ENCODE peak calls at places on chromosomes 3 and 15, in four cellular contexts. J is K562, O is HepG2, P is IMR-90. K is an unnamed sample.

GRCh38 chr3:106533097-106533496 is 664.3 kb upstream of the CBLB start:
- DNase-seq in J (no peak), O (no peak), P (no peak), K (no peak)

GRCh38 chr3:4772171-4772804 is 206.9 kb upstream of the BHLHE40 start:
- DNase-seq in J (peak), O (no peak), P (peak), K (no peak)

GRCh38 chr15:91555307-91555706 is 298.2 kb upstream of the SLCO3A1 start:
- DNase-seq in J (no peak), O (no peak), P (peak), K (peak)

GRCh38 chr3:197224034-197224444 is 74.4 kb downstream of the DLG1 start:
- DNase-seq in J (peak), O (peak), P (peak), K (peak)

GRCh38 chr15:101296418-101297405 is 1.7 kb upstream of the SNRPA1 start:
- DNase-seq in J (no peak), O (no peak), P (peak), K (no peak)

GRCh38 chr3:194267744-194268658 is 83.1 kb downstream of the CPN2 start:
- DNase-seq in J (no peak), O (peak), P (peak), K (no peak)

GRCh38 chr15:70035719-70036077 is 62.0 kb downstream of the TLE3 start:
- DNase-seq in J (no peak), O (no peak), P (no peak), K (no peak)

GRCh38 chr15:60844431-60845174 is 365.7 kb upstream of the ICE2 start:
- DNase-seq in J (no peak), O (no peak), P (no peak), K (no peak)

GRCh38 chr3:153855772-153856171 is 265.4 kb upstream of the ARHGEF26 start:
- DNase-seq in J (peak), O (peak), P (no peak), K (no peak)

GRCh38 chr3:137204409-137204808 is 246.6 kb downstream of the IL20RB start:
- DNase-seq in J (no peak), O (no peak), P (no peak), K (no peak)

GRCh38 chr15:81400640-81401236 is 26.7 kb upstream of the TMC3 start:
- DNase-seq in J (peak), O (peak), P (peak), K (peak)

GRCh38 chr15:59208850-59209249 is 2.2 kb downstream of the LDHAL6B start:
- DNase-seq in J (no peak), O (no peak), P (no peak), K (no peak)

GRCh38 chr3:170714151-170714550 is 128.3 kb upstream of the SLC7A14 start:
- DNase-seq in J (no peak), O (no peak), P (peak), K (no peak)

GRCh38 chr3:197000211-197000610 is 29.4 kb downstream of the MELTF start:
- DNase-seq in J (no peak), O (no peak), P (peak), K (no peak)

GRCh38 chr3:155079795-155080546 is at the start of gene MME:
- DNase-seq in J (peak), O (no peak), P (peak), K (no peak)

GRCh38 chr3:95707268-95707667 is 1107.1 kb upstream of the EPHA6 start:
- DNase-seq in J (no peak), O (no peak), P (no peak), K (no peak)

GRCh38 chr3:95711789-95712188 is 1102.6 kb upstream of the EPHA6 start:
- DNase-seq in J (no peak), O (no peak), P (no peak), K (no peak)

DNA sequence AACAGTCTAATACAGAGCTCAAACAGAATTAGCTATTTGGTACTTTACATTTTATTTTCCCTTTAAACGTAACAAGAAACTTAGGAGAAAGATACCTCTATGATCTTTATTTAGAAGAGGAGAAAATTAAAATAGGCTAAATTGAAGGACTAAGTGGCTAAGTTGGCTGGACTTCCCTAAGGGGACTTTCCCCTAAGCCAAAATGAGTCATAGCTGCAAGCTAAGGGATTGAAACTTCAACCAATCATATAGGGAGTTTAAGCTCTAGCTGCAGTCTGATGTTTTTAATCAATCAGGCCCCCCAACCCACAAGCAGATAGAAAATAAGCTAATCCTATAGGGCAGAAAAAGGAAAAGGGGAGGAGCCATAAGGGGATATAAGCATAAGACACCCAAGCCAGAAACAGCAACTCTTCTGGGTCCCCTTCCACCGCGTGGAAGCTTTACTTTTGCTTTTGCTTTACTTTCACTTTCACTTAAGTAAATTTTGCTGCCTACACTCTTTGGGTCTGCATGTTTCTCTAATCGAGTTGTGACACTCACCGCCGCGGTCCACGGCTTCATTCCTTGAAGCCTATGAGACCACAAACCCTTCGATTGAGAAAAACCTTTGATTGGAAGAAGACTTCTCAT is 1108.5 kb upstream of the EPHA6 start:
- DNase-seq in J (no peak), O (peak), P (no peak), K (no peak)
- TF ChIP-seq RFX5 in J (no peak), O (no peak), P (no peak), K (no peak)

GRCh38 chr15:57969355-57969754 is 96.2 kb downstream of the ALDH1A2 start:
- DNase-seq in J (no peak), O (no peak), P (no peak), K (no peak)

GRCh38 chr15:57973534-57973933 is 92.0 kb downstream of the ALDH1A2 start:
- DNase-seq in J (no peak), O (no peak), P (no peak), K (no peak)

DNA sequence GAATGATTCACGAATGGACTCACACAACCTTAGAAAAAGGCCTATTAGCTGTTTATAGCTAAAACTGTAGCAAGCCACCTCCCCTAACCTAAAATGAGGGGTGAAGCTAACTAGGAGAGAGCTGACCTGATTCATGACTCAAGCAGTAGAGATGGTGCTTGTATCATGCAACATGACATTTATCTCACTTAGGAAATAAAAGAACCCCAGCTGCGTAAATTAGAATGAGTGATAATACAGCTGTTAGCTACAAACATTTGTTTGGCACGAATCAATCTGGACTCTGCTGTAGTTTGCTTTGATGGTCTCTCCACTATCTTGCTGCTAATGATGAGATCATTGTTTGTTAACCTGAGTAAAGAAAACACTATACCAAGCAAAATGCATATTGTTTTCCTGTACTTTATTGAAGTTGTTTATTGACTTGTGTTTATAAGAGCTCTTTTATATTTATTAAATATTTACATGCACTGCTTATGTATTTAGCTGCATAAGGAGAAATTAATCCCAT is 92.7 kb downstream of the ALDH1A2 start:
- DNase-seq in J (no peak), O (no peak), P (no peak), K (no peak)
- TF ChIP-seq RFX5 in J (no peak), O (no peak), P (no peak), K (no peak)

GRCh38 chr15:88658972-88659931 is 20.4 kb downstream of the ISG20 start:
- DNase-seq in J (no peak), O (no peak), P (peak), K (no peak)

GRCh38 chr15:88661041-88661765 is 22.4 kb downstream of the ISG20 start:
- DNase-seq in J (no peak), O (no peak), P (peak), K (no peak)

GRCh38 chr15:88663216-88663615 is 24.4 kb downstream of the ISG20 start:
- DNase-seq in J (no peak), O (no peak), P (no peak), K (no peak)

GRCh38 chr15:88661766-88662556 is 23.1 kb downstream of the ISG20 start:
- DNase-seq in J (no peak), O (no peak), P (peak), K (no peak)

DNA sequence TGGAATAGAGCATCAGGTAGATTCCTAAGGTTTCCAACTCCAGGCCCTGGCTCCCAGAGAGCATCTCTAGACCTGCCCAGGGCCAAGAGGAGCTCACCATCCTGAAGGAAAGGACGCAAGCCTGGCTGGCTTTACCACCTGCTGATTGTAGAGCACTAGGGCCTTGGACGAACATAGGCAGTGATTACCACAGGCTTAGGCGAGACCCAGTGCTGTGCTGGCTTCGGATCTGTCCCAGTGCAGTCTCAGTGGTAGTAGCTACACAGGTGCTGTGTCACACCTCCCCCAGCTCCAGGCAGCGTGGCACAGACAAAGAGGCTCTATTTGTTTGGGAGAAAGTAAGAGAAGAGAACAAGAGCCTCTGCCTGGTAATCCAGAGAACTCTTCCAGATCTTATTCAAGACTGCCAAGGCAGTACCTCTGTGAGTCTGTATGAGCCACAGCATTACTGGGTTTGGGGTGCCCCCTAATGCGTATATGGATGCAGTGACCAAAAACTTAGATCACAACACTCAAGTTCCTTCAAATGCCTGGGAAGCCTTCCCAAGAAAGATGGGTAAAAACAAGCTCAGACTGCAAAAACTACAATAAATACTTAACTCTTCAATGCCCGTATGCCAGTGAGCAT is 25.4 kb downstream of the ISG20 start:
- DNase-seq in J (no peak), O (no peak), P (no peak), K (no peak)
- TF ChIP-seq RFX5 in J (no peak), O (no peak), P (no peak), K (no peak)

GRCh38 chr15:39188930-39189329 is 391.9 kb upstream of the THBS1 start:
- DNase-seq in J (no peak), O (peak), P (peak), K (peak)
- TF ChIP-seq RFX5 in J (no peak), O (no peak), P (no peak), K (no peak)

GRCh38 chr15:42220216-42220615 is 12.1 kb upstream of the VPS39 start:
- DNase-seq in J (no peak), O (no peak), P (no peak), K (no peak)
- TF ChIP-seq RFX5 in J (no peak), O (no peak), P (no peak), K (no peak)

DNA sequence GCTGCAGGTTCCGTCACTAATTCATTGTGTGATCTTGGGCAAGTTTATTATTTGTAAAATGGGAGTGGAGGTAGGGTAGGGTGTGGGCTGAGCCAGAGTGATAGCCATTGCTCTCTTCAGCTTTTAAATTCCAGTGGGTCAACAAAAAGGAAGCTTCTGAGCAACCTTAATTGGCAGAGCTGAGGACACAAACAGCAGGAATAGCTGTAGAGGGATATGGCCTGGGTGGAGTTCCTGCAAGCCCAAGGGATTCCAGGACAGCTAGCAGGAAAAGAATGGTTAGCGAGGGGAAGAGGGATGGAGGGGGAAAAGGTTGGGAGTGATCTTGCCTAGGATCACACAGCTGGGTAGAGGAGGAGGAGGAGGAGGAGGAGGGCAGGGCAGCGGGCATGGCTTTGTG is 11.4 kb downstream of the CCK start:
- DNase-seq in J (no peak), O (no peak), P (no peak), K (no peak)
- TF ChIP-seq RFX5 in J (no peak), O (no peak), P (no peak), K (no peak)

DNA sequence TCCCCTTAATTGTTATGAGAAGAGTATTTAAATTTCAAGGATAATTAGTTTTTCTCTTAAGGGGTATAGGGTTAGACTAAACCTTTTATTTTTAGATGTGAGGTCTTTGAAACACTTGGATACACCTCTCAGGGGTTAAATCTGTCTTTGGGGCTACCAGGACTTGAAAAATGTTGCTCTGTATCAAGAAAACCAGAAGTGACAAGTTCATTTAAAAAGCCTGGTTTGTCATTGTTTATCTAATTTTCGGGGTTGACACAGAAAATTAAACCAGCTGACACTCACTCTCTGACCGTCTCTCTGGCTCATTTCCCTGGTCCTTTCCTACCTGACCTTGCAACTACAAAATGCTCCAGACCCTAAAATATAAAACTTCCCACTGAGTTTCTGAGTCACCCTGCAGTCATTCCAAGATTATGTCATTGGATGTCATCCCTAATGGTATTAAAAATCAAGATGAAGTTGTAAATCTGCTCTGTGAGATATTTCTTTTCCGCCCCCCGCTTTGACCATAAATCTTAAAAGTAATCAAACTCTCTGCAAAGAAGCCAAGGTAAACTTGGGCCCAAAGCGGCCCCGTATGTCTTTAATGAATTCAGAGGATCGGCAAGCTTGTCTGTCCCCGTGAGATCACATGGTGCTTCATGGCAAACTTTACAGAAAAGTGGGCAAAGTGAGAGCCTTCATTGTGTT is 32.9 kb upstream of the SKOR1 start:
- DNase-seq in J (no peak), O (no peak), P (no peak), K (no peak)
- TF ChIP-seq RFX5 in J (no peak), O (no peak), P (no peak), K (no peak)

DNA sequence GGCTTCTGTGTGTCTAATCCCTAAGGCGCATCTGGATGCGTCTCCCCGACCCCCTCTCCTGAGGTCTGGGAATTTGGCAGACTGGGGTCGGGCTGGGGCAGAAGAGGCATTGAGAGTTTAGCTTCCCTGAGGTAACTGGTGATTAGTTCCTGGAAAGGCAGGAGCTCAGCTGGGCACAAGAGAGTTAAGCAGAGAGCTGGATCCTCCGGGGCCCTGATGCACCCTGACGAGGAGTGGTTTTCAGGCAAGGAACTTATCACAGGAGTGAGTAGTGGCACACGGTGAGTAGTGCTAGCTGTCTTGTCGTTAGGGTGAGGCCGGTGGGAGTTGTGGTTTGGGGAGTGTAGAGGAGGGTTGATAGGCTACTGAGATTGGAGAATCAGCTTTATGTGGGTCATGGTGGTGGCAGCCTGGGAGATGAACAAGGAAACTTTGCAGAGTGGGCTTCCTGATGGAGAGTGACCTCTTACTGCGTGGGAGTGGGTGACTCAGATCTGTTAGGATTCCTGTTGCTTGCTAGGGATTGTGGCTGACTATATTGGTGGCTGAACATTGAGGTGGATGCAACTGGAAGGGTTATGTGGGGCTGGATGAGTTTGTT is 872 bp downstream of the RAD54L2 start:
- DNase-seq in J (peak), O (no peak), P (peak), K (peak)
- TF ChIP-seq RFX5 in J (no peak), O (no peak), P (no peak), K (no peak)